ENCODE peak calls at places on chromosome 12, in nine cellular contexts. W is heart left ventricle, C is IMR-90, Y is lower lobe of right lung, O is psoas muscle, N is stomach, Q is left lung, K is mesenchymal stem cell, P is ovary. V is an unnamed sample.

GRCh38 chr12:64650762-64651161 is 40.5 kb downstream of the RASSF3 start:
- DNase-seq in O (no peak), K (peak; percentile 57), N (peak; percentile 59), P (no peak), Q (no peak), W (no peak), Y (no peak), C (peak; percentile 50), V (peak; percentile 71)

GRCh38 chr12:91507754-91508153 is 325.1 kb upstream of the DCN start:
- DNase-seq in P (no peak), O (no peak), Q (no peak), C (no peak), K (peak; percentile 33), N (no peak), Y (no peak), W (no peak), V (no peak)

GRCh38 chr12:94114166-94114565 is 34.2 kb upstream of the PLXNC1 start:
- DNase-seq in P (no peak), C (no peak), O (no peak), K (no peak), W (no peak), N (no peak), Y (no peak), Q (no peak), V (no peak)

GRCh38 chr12:20883288-20883687 is 72.8 kb downstream of the SLCO1B3 start:
- DNase-seq in P (no peak), W (no peak), Y (no peak), O (no peak), K (no peak), N (peak; percentile 65), C (no peak), Q (no peak), V (peak; percentile 43)

GRCh38 chr12:17342381-17342961 is 736.5 kb upstream of the LMO3 start:
- DNase-seq in Q (no peak), C (no peak), N (no peak), P (no peak), Y (no peak), O (no peak), K (no peak), W (no peak), V (no peak)

GRCh38 chr12:20950248-20950647 is 139.7 kb downstream of the SLCO1B3 start:
- DNase-seq in K (peak; percentile 3), Y (no peak), C (no peak), Q (no peak), O (no peak), P (no peak), N (no peak), W (no peak), V (no peak)

GRCh38 chr12:62434504-62435336 is 31.9 kb upstream of the MON2 start:
- DNase-seq in O (no peak), C (no peak), K (no peak), W (no peak), P (no peak), Q (peak; percentile 37), Y (no peak), N (peak; percentile 29), V (peak; percentile 21)

GRCh38 chr12:86283607-86284006 is 27.4 kb upstream of the MGAT4C start:
- DNase-seq in O (no peak), N (no peak), W (no peak), C (no peak), Q (no peak), Y (no peak), K (peak; percentile 1), P (no peak), V (no peak)

GRCh38 chr12:103758310-103759089 is 82.5 kb downstream of the NT5DC3 start:
- DNase-seq in K (no peak), P (no peak), Y (no peak), N (no peak), C (no peak), W (no peak), O (no peak), Q (no peak), V (no peak)

GRCh38 chr12:22670762-22671161 is 45.8 kb downstream of the ETNK1 start:
- DNase-seq in Y (no peak), W (no peak), P (no peak), N (no peak), K (no peak), O (no peak), Q (no peak), C (peak; percentile 12), V (no peak)

GRCh38 chr12:26863515-26863914 is 30.5 kb upstream of the ITPR2 start:
- DNase-seq in Y (no peak), K (no peak), N (no peak), Q (no peak), O (no peak), W (no peak), P (no peak), C (peak; percentile 13), V (no peak)

GRCh38 chr12:25866586-25867378 is 91.7 kb upstream of the RASSF8 start:
- DNase-seq in O (no peak), Y (no peak), W (no peak), C (no peak), Q (no peak), K (peak; percentile 90), N (no peak), P (no peak), V (no peak)

GRCh38 chr12:101792046-101792931 is 38.5 kb downstream of the GNPTAB start:
- DNase-seq in O (no peak), C (no peak), Y (no peak), W (no peak), Q (no peak), K (no peak), N (no peak), P (no peak), V (no peak)

GRCh38 chr12:100142851-100143559 is at the start of gene BLTP3B:
- DNase-seq in Q (peak; percentile 93), P (peak; percentile 94), N (peak; percentile 94), C (peak; percentile 55), K (peak; percentile 85), W (peak; percentile 96), Y (peak; percentile 94), O (peak; percentile 95), V (peak; percentile 94)

GRCh38 chr12:114684098-114684869 is at the start of gene TBX3:
- DNase-seq in Q (peak; percentile 88), W (peak; percentile 94), P (peak; percentile 95), K (peak; percentile 100), O (peak; percentile 97), C (peak; percentile 99), N (peak; percentile 79), Y (peak; percentile 85), V (peak; percentile 95)

GRCh38 chr12:6263931-6264330 is 46.6 kb upstream of the PLEKHG6 start:
- DNase-seq in W (no peak), Q (no peak), C (peak; percentile 52), N (no peak), P (no peak), Y (peak; percentile 23), K (no peak), O (no peak), V (no peak)
- H3K27ac ChIP-seq in W (no peak overlapping the region), Q (peak overlapping the region; percentile 67), C (no peak overlapping the region), N (peak overlapping the region; percentile 25), P (no peak overlapping the region), Y (peak overlapping the region; percentile 2), K (no peak overlapping the region), O (no peak overlapping the region), V (no peak overlapping the region)

DNA sequence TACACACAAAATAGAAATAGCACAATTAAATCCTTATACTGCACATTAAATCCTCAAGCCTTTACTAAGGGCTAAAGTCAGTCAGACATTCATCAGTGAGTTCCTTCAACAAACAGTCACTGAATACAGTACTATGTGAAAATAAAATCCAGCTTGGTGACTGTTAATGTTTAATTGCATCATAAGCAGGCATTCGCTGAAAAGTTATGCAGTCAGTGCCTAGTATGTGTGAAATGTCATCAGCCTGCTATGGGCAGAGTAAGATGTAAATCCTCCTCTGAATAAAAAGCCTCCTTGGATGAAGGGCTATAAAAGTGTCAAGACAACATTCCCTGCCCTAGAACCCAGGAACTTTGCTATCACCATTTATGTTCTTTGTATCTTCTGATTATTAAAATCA is 116.4 kb downstream of the PRICKLE1 start:
- DNase-seq in O (no peak), P (no peak), N (no peak), C (peak; percentile 84), Q (no peak), W (no peak), K (peak; percentile 26), Y (no peak), V (no peak)
- H3K27ac ChIP-seq in O (no peak overlapping the region), P (no peak overlapping the region), N (no peak overlapping the region), C (peak overlapping the region; percentile 70), Q (no peak overlapping the region), W (peak overlapping the region; percentile 61), K (peak overlapping the region; percentile 78), Y (no peak overlapping the region), V (no peak overlapping the region)

GRCh38 chr12:19498099-19498498 is 58.8 kb downstream of the AEBP2 start:
- DNase-seq in N (no peak), P (no peak), O (no peak), C (no peak), W (no peak), Q (no peak), Y (no peak), K (no peak), V (no peak)

GRCh38 chr12:19499030-19499429 is 59.7 kb downstream of the AEBP2 start:
- DNase-seq in P (no peak), K (no peak), W (no peak), N (no peak), Y (no peak), O (no peak), C (no peak), Q (no peak), V (no peak)

GRCh38 chr12:19491863-19492262 is 52.6 kb downstream of the AEBP2 start:
- DNase-seq in O (no peak), Y (no peak), C (no peak), P (no peak), N (no peak), Q (no peak), K (no peak), W (no peak), V (no peak)

GRCh38 chr12:19490908-19491307 is 51.6 kb downstream of the AEBP2 start:
- DNase-seq in W (no peak), Q (no peak), C (no peak), P (no peak), K (no peak), N (no peak), Y (no peak), O (no peak), V (no peak)

GRCh38 chr12:19496249-19497208 is 57.2 kb downstream of the AEBP2 start:
- DNase-seq in Y (no peak), K (no peak), W (no peak), N (no peak), O (no peak), C (no peak), Q (no peak), P (no peak), V (no peak)
- H3K27ac ChIP-seq in Y (no peak overlapping the region), K (no peak overlapping the region), W (no peak overlapping the region), N (no peak overlapping the region), O (no peak overlapping the region), C (no peak overlapping the region), Q (no peak overlapping the region), P (no peak overlapping the region), V (no peak overlapping the region)

DNA sequence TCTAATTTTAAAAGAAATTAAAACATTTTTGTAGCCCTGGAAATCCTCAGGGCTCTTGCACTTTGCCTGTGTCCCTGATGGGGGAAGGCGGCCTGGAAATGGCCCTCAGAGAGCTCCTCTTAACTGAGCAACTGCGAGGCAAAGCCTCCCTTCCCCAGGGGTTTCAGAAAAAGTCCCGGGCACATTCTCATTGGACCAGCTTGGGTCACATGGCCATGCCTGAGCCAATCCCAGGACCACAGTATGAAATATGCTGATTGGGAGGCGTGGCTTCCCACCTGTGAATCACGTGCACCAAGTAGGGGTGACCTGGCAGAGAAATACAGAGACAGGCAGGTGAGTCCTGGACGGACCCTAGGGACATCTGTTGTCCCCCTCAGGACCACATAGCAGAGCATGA is 90.4 kb upstream of the SFSWAP start:
- DNase-seq in N (no peak), Q (no peak), K (no peak), Y (no peak), C (no peak), P (peak; percentile 11), W (no peak), O (no peak), V (no peak)
- H3K27ac ChIP-seq in N (no peak overlapping the region), Q (no peak overlapping the region), K (no peak overlapping the region), Y (no peak overlapping the region), C (no peak overlapping the region), P (no peak overlapping the region), W (no peak overlapping the region), O (no peak overlapping the region), V (no peak overlapping the region)